ENCODE peak calls at places on chromosomes 12 and 14, in seven cellular contexts. One of them, this sample, is unnamed.

GRCh38 chr12:95533985-95534384 is 17.3 kb downstream of the USP44 start:
- DNase-seq in mesendoderm: no peak
- DNase-seq in hippocampal formation: no peak
- DNase-seq in stimulated activated CD8-positive, alpha-beta memory T cell treated with anti-CD3 and anti-CD28 coated beads, Interleukin-15, amount 100 ng/mL, for 1 hour: no peak
- DNase-seq in hepatocyte: no peak
- DNase-seq in nephron progenitor cell: no peak
- DNase-seq in uterus: no peak
- DNase-seq in this sample: no peak

GRCh38 chr12:2959194-2959507 is at the start of gene TEAD4:
- DNase-seq in mesendoderm: peak; percentile 95
- DNase-seq in hippocampal formation: no peak
- DNase-seq in stimulated activated CD8-positive, alpha-beta memory T cell treated with anti-CD3 and anti-CD28 coated beads, Interleukin-15, amount 100 ng/mL, for 1 hour: no peak
- DNase-seq in hepatocyte: peak; percentile 90
- DNase-seq in nephron progenitor cell: peak; percentile 90
- DNase-seq in uterus: peak; percentile 69
- DNase-seq in this sample: no peak

GRCh38 chr14:91159906-91160305 is 46.0 kb downstream of the DGLUCY start:
- DNase-seq in mesendoderm: peak; percentile 27
- DNase-seq in hippocampal formation: no peak
- DNase-seq in stimulated activated CD8-positive, alpha-beta memory T cell treated with anti-CD3 and anti-CD28 coated beads, Interleukin-15, amount 100 ng/mL, for 1 hour: no peak
- DNase-seq in hepatocyte: no peak
- DNase-seq in nephron progenitor cell: no peak
- DNase-seq in uterus: no peak
- DNase-seq in this sample: no peak

GRCh38 chr12:58395470-58395869 is 454.1 kb downstream of the ATP23 start:
- DNase-seq in mesendoderm: no peak
- DNase-seq in hippocampal formation: no peak
- DNase-seq in stimulated activated CD8-positive, alpha-beta memory T cell treated with anti-CD3 and anti-CD28 coated beads, Interleukin-15, amount 100 ng/mL, for 1 hour: no peak
- DNase-seq in hepatocyte: no peak
- DNase-seq in nephron progenitor cell: no peak
- DNase-seq in uterus: no peak
- DNase-seq in this sample: no peak

GRCh38 chr14:29925106-29925722 is 2.4 kb downstream of the PRKD1 start:
- DNase-seq in mesendoderm: peak; percentile 85
- DNase-seq in hippocampal formation: no peak
- DNase-seq in stimulated activated CD8-positive, alpha-beta memory T cell treated with anti-CD3 and anti-CD28 coated beads, Interleukin-15, amount 100 ng/mL, for 1 hour: no peak
- DNase-seq in hepatocyte: no peak
- DNase-seq in nephron progenitor cell: no peak
- DNase-seq in uterus: no peak
- DNase-seq in this sample: no peak

GRCh38 chr12:121628037-121628436 is 1.7 kb downstream of the ORAI1 start:
- DNase-seq in mesendoderm: peak; percentile 50
- DNase-seq in hippocampal formation: no peak
- DNase-seq in stimulated activated CD8-positive, alpha-beta memory T cell treated with anti-CD3 and anti-CD28 coated beads, Interleukin-15, amount 100 ng/mL, for 1 hour: no peak
- DNase-seq in hepatocyte: peak; percentile 74
- DNase-seq in nephron progenitor cell: no peak
- DNase-seq in uterus: no peak
- DNase-seq in this sample: no peak

GRCh38 chr12:77049767-77050353 is 15.5 kb downstream of the E2F7 start:
- DNase-seq in mesendoderm: peak; percentile 52
- DNase-seq in hippocampal formation: no peak
- DNase-seq in stimulated activated CD8-positive, alpha-beta memory T cell treated with anti-CD3 and anti-CD28 coated beads, Interleukin-15, amount 100 ng/mL, for 1 hour: no peak
- DNase-seq in hepatocyte: peak; percentile 82
- DNase-seq in nephron progenitor cell: no peak
- DNase-seq in uterus: no peak
- DNase-seq in this sample: peak; percentile 62

GRCh38 chr14:35229084-35229483 is 63.1 kb upstream of the PSMA6 start:
- DNase-seq in mesendoderm: no peak
- DNase-seq in hippocampal formation: no peak
- DNase-seq in stimulated activated CD8-positive, alpha-beta memory T cell treated with anti-CD3 and anti-CD28 coated beads, Interleukin-15, amount 100 ng/mL, for 1 hour: no peak
- DNase-seq in hepatocyte: no peak
- DNase-seq in nephron progenitor cell: no peak
- DNase-seq in uterus: no peak
- DNase-seq in this sample: no peak

GRCh38 chr12:5003025-5003666 is 40.5 kb upstream of the KCNA5 start:
- DNase-seq in mesendoderm: peak; percentile 78
- DNase-seq in hippocampal formation: peak; percentile 71
- DNase-seq in stimulated activated CD8-positive, alpha-beta memory T cell treated with anti-CD3 and anti-CD28 coated beads, Interleukin-15, amount 100 ng/mL, for 1 hour: no peak
- DNase-seq in hepatocyte: peak; percentile 86
- DNase-seq in nephron progenitor cell: peak; percentile 76
- DNase-seq in uterus: peak; percentile 30
- DNase-seq in this sample: peak; percentile 14

GRCh38 chr12:1827806-1828805 is 7.7 kb downstream of the LRTM2 start:
- DNase-seq in mesendoderm: no peak
- DNase-seq in hippocampal formation: no peak
- DNase-seq in stimulated activated CD8-positive, alpha-beta memory T cell treated with anti-CD3 and anti-CD28 coated beads, Interleukin-15, amount 100 ng/mL, for 1 hour: no peak
- DNase-seq in hepatocyte: no peak
- DNase-seq in nephron progenitor cell: no peak
- DNase-seq in uterus: no peak
- DNase-seq in this sample: no peak

GRCh38 chr14:81208489-81208888 is 12.3 kb downstream of the GTF2A1 start:
- DNase-seq in mesendoderm: no peak
- DNase-seq in hippocampal formation: no peak
- DNase-seq in stimulated activated CD8-positive, alpha-beta memory T cell treated with anti-CD3 and anti-CD28 coated beads, Interleukin-15, amount 100 ng/mL, for 1 hour: no peak
- DNase-seq in hepatocyte: no peak
- DNase-seq in nephron progenitor cell: no peak
- DNase-seq in uterus: no peak
- DNase-seq in this sample: no peak

GRCh38 chr14:24434676-24435075 is 4.9 kb downstream of the KHNYN start:
- DNase-seq in mesendoderm: no peak
- DNase-seq in hippocampal formation: no peak
- DNase-seq in stimulated activated CD8-positive, alpha-beta memory T cell treated with anti-CD3 and anti-CD28 coated beads, Interleukin-15, amount 100 ng/mL, for 1 hour: no peak
- DNase-seq in hepatocyte: no peak
- DNase-seq in nephron progenitor cell: no peak
- DNase-seq in uterus: no peak
- DNase-seq in this sample: no peak

GRCh38 chr12:40033260-40033649 is 72.6 kb downstream of the SLC2A13 start:
- DNase-seq in mesendoderm: no peak
- DNase-seq in hippocampal formation: no peak
- DNase-seq in stimulated activated CD8-positive, alpha-beta memory T cell treated with anti-CD3 and anti-CD28 coated beads, Interleukin-15, amount 100 ng/mL, for 1 hour: no peak
- DNase-seq in hepatocyte: no peak
- DNase-seq in nephron progenitor cell: no peak
- DNase-seq in uterus: no peak
- DNase-seq in this sample: no peak